ENCODE peak calls at places on chromosomes 7 and 10, in nine cellular contexts. Z is MM.1S, B is AG04450, K is IMR-90, A is heart left ventricle, E is colonic mucosa, O is pancreas, V is fibroblast of lung, R is HepG2. D is an unnamed sample. For H3K9me3, the result is how much of the 10 kb centered on the place peaks cover.

GRCh38 chr7:127828843-127829502 is 177.0 kb downstream of the SND1 start:
- DNase-seq in A (no peak), O (no peak), R (no peak), B (no peak), E (no peak), K (no peak), V (no peak), Z (no peak), D (no peak)

GRCh38 chr10:4197676-4198075 is 412.7 kb upstream of the KLF6 start:
- DNase-seq in V (no peak), O (no peak), R (no peak), B (no peak), A (no peak), K (no peak), Z (no peak), E (no peak), D (no peak)

GRCh38 chr10:89392974-89393373 is 551 bp downstream of the IFIT1 start:
- DNase-seq in V (peak), B (peak), E (peak), R (no peak), A (no peak), O (no peak), K (peak), Z (peak), D (peak)

GRCh38 chr7:94633025-94633341 is 22.9 kb downstream of the SGCE start:
- DNase-seq in R (no peak), O (no peak), A (no peak), K (no peak), B (no peak), E (no peak), V (no peak), Z (no peak), D (no peak)

GRCh38 chr7:69757990-69758430 is 159.7 kb downstream of the AUTS2 start:
- DNase-seq in Z (no peak), V (peak), R (no peak), K (no peak), O (no peak), E (no peak), A (no peak), B (no peak), D (peak)

GRCh38 chr10:46514899-46515298 is 41.6 kb downstream of the GPRIN2 start:
- DNase-seq in K (no peak), O (no peak), B (no peak), V (no peak), Z (no peak), R (no peak), E (no peak), A (peak), D (no peak)

GRCh38 chr7:134024729-134025128 is 102.4 kb upstream of the LRGUK start:
- DNase-seq in V (peak), O (no peak), B (peak), K (peak), E (no peak), R (no peak), Z (no peak), A (no peak), D (peak)

GRCh38 chr7:128215281-128215680 is 25.8 kb upstream of the LEP start:
- DNase-seq in Z (no peak), B (peak), V (peak), O (no peak), R (no peak), A (no peak), K (peak), E (no peak), D (no peak)

GRCh38 chr7:81367335-81367801 is 402.5 kb downstream of the HGF start:
- DNase-seq in R (no peak), K (peak), A (no peak), Z (no peak), V (peak), B (no peak), O (no peak), E (no peak), D (peak)

GRCh38 chr10:70481831-70482530 is 3.4 kb downstream of the PALD1 start:
- DNase-seq in R (no peak), K (no peak), Z (no peak), E (no peak), O (no peak), A (peak), V (peak), B (no peak), D (peak)

GRCh38 chr10:132155723-132156381 is 30.9 kb upstream of the DPYSL4 start:
- DNase-seq in K (no peak), A (no peak), B (no peak), E (no peak), R (no peak), O (peak), V (no peak), Z (no peak), D (no peak)

GRCh38 chr7:41956712-41957111 is 253.8 kb upstream of the INHBA start:
- DNase-seq in O (no peak), A (no peak), K (no peak), R (no peak), Z (no peak), V (no peak), E (no peak), B (no peak), D (no peak)

GRCh38 chr7:23474098-23474828 is 4.0 kb upstream of the IGF2BP3 start:
- DNase-seq in B (peak), V (peak), A (peak), Z (peak), E (peak), K (peak), R (peak), O (peak), D (peak)

GRCh38 chr10:103645141-103646054 is 151.9 kb downstream of the NEURL1 start:
- DNase-seq in K (peak), R (peak), E (no peak), O (no peak), Z (no peak), A (peak), V (peak), B (peak), D (peak)

GRCh38 chr7:150976529-150977381 is 1.4 kb downstream of the KCNH2 start:
- DNase-seq in Z (no peak), O (no peak), K (no peak), R (no peak), V (no peak), A (peak), B (no peak), E (no peak), D (no peak)

GRCh38 chr7:113636727-113637421 is 281.9 kb downstream of the PPP1R3A start:
- DNase-seq in O (no peak), A (no peak), R (no peak), E (no peak), K (peak), B (peak), V (peak), Z (no peak), D (peak)

GRCh38 chr7:149774237-149775175 is 1.1 kb upstream of the ZNF467 start:
- DNase-seq in K (no peak), B (no peak), Z (no peak), A (no peak), E (no peak), V (no peak), O (no peak), R (no peak), D (no peak)

GRCh38 chr10:31399171-31399570 is 80.2 kb downstream of the ZEB1 start:
- DNase-seq in B (no peak), Z (no peak), K (no peak), R (no peak), O (no peak), V (no peak), A (no peak), E (no peak), D (no peak)

GRCh38 chr10:88117869-88118632 is 254.6 kb downstream of the PTEN start:
- DNase-seq in V (no peak), B (no peak), A (no peak), O (no peak), Z (no peak), E (no peak), R (no peak), K (no peak), D (no peak)

GRCh38 chr7:27181795-27182275 is 3.2 kb downstream of the HOXA11 start:
- DNase-seq in B (no peak), E (no peak), O (no peak), Z (no peak), V (no peak), R (no peak), A (no peak), K (no peak), D (no peak)

DNA sequence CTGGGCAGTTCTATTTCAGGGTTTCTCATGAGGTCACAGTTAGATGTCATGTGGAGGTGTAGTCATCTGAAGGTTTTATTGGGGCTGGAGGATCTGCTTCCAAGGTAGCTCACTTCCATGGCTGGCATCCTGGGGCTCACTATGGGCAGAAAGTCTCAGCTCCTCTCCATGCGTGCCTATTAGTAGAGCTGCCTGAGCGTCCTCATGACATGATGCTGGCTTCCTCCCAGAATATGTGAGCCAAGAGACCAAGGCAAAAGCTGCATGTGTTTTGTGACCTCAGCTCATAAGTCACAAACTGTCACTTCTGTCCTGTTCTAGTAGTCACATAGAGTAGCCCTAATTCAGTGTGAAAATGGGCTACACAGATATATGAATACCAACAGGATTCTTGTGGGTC is 524.4 kb downstream of the SUGCT start:
- DNase-seq in K (peak), O (no peak), B (no peak), Z (no peak), R (no peak), E (no peak), A (peak), V (no peak), D (no peak)
- H3K4me3 ChIP-seq in K (no peak), O (no peak), B (no peak), Z (no peak), R (no peak), E (no peak), A (no peak), V (no peak), D (no peak)

GRCh38 chr7:138554674-138555073 is 94.6 kb downstream of the TRIM24 start:
- DNase-seq in O (no peak), B (no peak), Z (no peak), K (no peak), R (no peak), A (no peak), V (no peak), E (no peak), D (no peak)

GRCh38 chr7:138563808-138564207 is 103.7 kb downstream of the TRIM24 start:
- DNase-seq in Z (no peak), R (no peak), V (no peak), K (no peak), O (no peak), A (no peak), E (no peak), B (no peak), D (no peak)

GRCh38 chr7:138555684-138556083 is 95.6 kb downstream of the TRIM24 start:
- DNase-seq in R (no peak), O (no peak), Z (no peak), K (no peak), A (no peak), E (no peak), B (no peak), V (no peak), D (no peak)

GRCh38 chr7:138556771-138557484 is 96.9 kb downstream of the TRIM24 start:
- DNase-seq in E (no peak), V (peak), K (no peak), Z (no peak), O (no peak), A (no peak), B (no peak), R (no peak), D (no peak)

DNA sequence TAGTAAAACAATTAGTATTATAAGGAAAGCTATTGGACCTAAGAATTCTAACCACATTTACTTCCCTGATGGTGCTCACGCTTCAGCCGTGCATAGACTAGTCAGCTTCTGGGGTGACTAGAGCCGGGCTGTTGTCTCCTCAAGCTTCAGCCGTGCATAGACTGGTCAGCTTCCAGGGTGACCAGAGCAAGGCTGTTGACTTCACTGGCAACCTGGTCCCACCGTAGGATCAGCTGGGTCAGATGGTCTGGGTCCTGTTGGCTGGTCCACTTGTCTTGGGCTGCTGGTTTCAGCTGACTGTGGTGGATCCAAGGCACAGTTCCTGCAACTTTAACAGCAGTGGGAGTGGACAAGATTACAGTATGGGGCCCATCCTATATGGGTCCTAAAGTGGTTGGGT is 99.4 kb downstream of the TRIM24 start:
- DNase-seq in A (no peak), R (no peak), O (no peak), E (no peak), B (no peak), V (no peak), K (no peak), Z (no peak), D (no peak)
- H3K9me3 ChIP-seq in A (half or more), R (under half), O (under half), E (under half), B (under half), V (under half), K (under half), Z (under half), D (under half)

DNA sequence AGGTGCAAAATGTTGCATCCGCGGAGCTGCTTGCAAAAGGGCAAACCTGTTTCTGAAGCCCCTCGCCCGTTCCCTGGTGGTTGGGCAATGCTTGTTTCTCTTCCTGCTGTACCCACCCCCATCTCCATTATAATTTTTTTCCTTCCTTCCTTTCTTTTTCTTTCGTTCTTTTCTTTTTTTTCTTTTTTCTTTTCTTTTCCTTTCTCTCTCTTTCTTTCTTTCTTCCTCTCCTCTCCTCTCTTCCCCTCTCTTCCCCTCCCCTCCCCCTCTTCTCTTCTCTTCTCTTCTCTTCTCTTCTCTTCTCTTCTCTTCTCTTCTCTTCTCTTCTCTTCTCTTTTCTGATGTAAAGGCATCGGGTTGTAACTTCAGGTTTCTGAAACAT is 278.2 kb downstream of the GATA3 start:
- DNase-seq in A (no peak), K (no peak), V (no peak), E (no peak), R (no peak), O (no peak), Z (no peak), B (no peak), D (no peak)
- H3K4me3 ChIP-seq in A (peak), K (no peak), V (peak), E (no peak), R (no peak), O (no peak), Z (peak), B (no peak), D (peak)

GRCh38 chr10:37381271-37381670 is 255.9 kb downstream of the ANKRD30A start:
- DNase-seq in B (no peak), Z (no peak), O (no peak), V (no peak), A (no peak), K (no peak), R (no peak), E (no peak), D (no peak)
- H3K9me3 ChIP-seq in B (under half), Z (under half), O (under half), V (under half), A (under half), K (under half), R (under half), E (under half), D (under half)

GRCh38 chr7:121178869-121179497 is 149.8 kb upstream of the WNT16 start:
- DNase-seq in K (no peak), E (no peak), V (no peak), B (no peak), A (no peak), R (no peak), Z (peak), O (no peak), D (no peak)
- H3K4me3 ChIP-seq in K (no peak), E (no peak), V (no peak), B (no peak), A (no peak), R (no peak), Z (peak), O (no peak), D (no peak)

DNA sequence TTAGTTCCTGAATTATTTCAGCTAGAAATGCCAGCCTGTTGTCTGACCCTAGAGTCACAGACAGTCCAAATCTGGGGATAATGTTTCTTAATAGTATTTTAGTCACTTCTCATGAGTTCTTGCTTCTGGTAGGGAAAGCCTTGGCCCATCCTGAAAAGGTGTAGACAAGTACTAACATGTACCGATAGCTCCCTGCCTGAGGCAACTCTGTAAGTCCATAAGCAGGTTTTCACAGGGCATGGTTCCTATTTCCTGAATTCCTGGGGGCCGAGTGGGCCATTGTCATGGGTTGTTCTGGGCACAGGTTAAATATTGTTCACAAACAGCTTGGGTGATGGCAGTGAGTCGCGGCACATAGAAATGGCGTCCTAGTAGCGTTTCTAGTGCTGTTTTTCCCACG is 3.1 kb upstream of the ZNF117 start:
- DNase-seq in O (no peak), R (no peak), K (no peak), A (no peak), B (no peak), E (no peak), Z (no peak), V (no peak), D (no peak)
- H3K9me3 ChIP-seq in O (under half), R (under half), K (half or more), A (under half), B (half or more), E (under half), Z (under half), V (under half), D (half or more)

GRCh38 chr10:121524138-121524817 is 74.0 kb downstream of the FGFR2 start:
- DNase-seq in B (no peak), K (no peak), V (peak), A (no peak), E (no peak), O (no peak), R (no peak), Z (no peak), D (no peak)

GRCh38 chr10:121527690-121528089 is 70.6 kb downstream of the FGFR2 start:
- DNase-seq in A (no peak), O (no peak), B (no peak), Z (no peak), E (no peak), R (no peak), V (peak), K (peak), D (no peak)

GRCh38 chr10:121526801-121527221 is 71.4 kb downstream of the FGFR2 start:
- DNase-seq in Z (peak), V (no peak), A (no peak), O (no peak), E (no peak), R (no peak), B (no peak), K (no peak), D (no peak)

GRCh38 chr10:121526040-121526790 is 72.0 kb downstream of the FGFR2 start:
- DNase-seq in K (no peak), R (no peak), V (no peak), A (no peak), Z (no peak), E (no peak), B (no peak), O (no peak), D (no peak)

DNA sequence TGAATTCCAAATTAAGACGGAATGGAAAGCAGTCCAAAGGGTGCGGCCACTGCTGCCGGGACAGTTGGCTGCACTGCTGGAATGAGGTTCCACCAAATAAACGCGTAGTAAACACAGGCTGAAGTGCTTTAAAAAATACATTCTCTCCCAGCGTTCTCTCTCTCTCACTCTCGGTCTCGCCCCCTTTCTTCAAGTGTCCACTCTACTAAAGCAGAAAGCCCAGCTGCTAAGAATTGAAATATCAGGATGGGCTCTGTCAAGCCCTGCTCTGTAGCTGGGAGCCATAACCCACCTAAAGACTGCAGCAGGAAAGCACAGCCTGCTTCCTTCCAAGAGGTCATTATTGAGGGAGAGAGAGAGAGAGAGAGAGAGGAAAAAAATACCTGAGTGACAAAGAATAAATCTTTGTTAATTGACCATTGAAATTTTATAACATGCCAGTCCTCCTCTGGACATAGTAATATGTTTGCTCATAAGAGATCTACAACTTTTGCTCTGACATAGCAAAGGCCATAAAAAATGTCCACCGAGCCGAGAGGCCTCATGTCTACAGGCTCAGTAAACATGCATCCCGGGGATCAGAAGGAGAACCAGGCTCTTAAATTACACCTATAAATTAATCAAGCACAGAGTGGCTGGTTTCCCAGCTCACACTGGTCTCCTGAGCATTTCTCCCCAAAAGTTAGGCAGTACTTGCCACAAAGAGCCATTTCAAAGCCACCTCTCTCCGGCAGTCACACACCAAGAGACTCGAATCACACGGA is 72.8 kb downstream of the FGFR2 start:
- DNase-seq in B (no peak), K (no peak), R (no peak), E (peak), O (no peak), V (no peak), A (no peak), Z (no peak), D (no peak)
- H3K4me3 ChIP-seq in B (no peak), K (no peak), R (no peak), E (no peak), O (no peak), V (no peak), A (no peak), Z (no peak), D (no peak)

DNA sequence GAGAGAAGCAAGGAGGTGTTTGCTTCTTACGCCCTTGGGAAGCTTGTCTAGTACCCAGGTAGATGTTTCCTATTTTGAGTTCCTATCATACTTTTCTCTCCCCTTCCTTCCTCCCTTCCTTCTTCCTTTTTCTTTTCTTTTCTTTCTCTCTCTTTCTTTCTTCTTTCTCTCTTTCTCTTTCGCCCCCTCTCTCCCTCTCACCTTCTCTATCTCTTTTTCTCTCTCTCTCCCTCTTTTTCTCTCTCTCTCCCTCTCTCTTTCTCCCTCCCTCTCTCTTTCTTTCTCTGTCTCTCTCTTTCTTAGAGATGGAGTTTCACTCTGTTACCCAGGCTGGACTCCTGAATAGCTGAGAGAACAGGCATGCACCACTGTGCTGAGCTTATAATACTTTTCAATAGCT is 322.2 kb downstream of the TNS3 start:
- DNase-seq in V (no peak), A (no peak), Z (no peak), K (no peak), B (no peak), R (no peak), O (no peak), E (no peak), D (no peak)
- H3K9me3 ChIP-seq in V (under half), A (under half), Z (under half), K (under half), B (under half), R (under half), O (under half), E (under half), D (under half)

GRCh38 chr10:79048639-79049550 is 19.9 kb upstream of the ZMIZ1 start:
- DNase-seq in A (no peak), O (no peak), V (no peak), E (peak), Z (no peak), K (no peak), R (no peak), B (no peak), D (no peak)
- H3K4me3 ChIP-seq in A (no peak), O (no peak), V (no peak), E (no peak), Z (no peak), K (no peak), R (no peak), B (no peak), D (no peak)